ENCODE peak calls at places on chromosomes 6 and 20, in four cellular contexts. H, E, D and V are unnamed samples.

GRCh38 chr6:110067837-110068591 is 89.9 kb downstream of the GPR6 start:
- DNase-seq in E (no peak), H (no peak), D (no peak), V (no peak)

GRCh38 chr6:145428656-145429173 is 306.6 kb downstream of the EPM2A start:
- DNase-seq in E (no peak), H (no peak), D (no peak), V (no peak)

GRCh38 chr6:33610057-33610456 is 11.1 kb upstream of the ITPR3 start:
- DNase-seq in D (no peak), H (no peak), E (no peak), V (no peak)

GRCh38 chr20:37411408-37412306 is 65.7 kb downstream of the SRC start:
- DNase-seq in H (no peak), E (no peak), D (no peak), V (no peak)

GRCh38 chr20:52896348-52896747 is 75.8 kb upstream of the TSHZ2 start:
- DNase-seq in D (no peak), H (no peak), E (no peak), V (no peak)

GRCh38 chr20:37902504-37903313 is at the start of gene VSTM2L:
- DNase-seq in D (peak), H (no peak), E (peak), V (no peak)

GRCh38 chr6:143449731-143450452 is 603 bp downstream of the ADAT2 start:
- DNase-seq in E (peak), D (no peak), H (no peak), V (no peak)

GRCh38 chr20:16350465-16350864 is 222.8 kb downstream of the KIF16B start:
- DNase-seq in D (no peak), H (no peak), E (no peak), V (no peak)

GRCh38 chr20:21388566-21388965 is 8.8 kb downstream of the NKX2-4 start:
- DNase-seq in H (no peak), E (no peak), D (no peak), V (no peak)

GRCh38 chr6:78744144-78744543 is 123.2 kb upstream of the IRAK1BP1 start:
- DNase-seq in D (no peak), E (no peak), H (no peak), V (no peak)

GRCh38 chr6:26053929-26054658 is 33.1 kb upstream of the HFE start:
- DNase-seq in D (no peak), E (peak), H (no peak), V (no peak)

GRCh38 chr6:88422831-88423230 is 256.7 kb upstream of the CNR1 start:
- DNase-seq in E (peak), D (no peak), H (no peak), V (no peak)

GRCh38 chr6:32664827-32665362 is 1.6 kb downstream of the HLA-DQB1 start:
- DNase-seq in H (no peak), D (peak), E (peak), V (no peak)

GRCh38 chr6:12522347-12522746 is 194.2 kb upstream of the PHACTR1 start:
- DNase-seq in E (no peak), H (no peak), D (no peak), V (no peak)

GRCh38 chr6:156949376-156949775 is 172.2 kb downstream of the ARID1B start:
- DNase-seq in E (no peak), H (no peak), D (no peak), V (no peak)

GRCh38 chr6:134896881-134897280 is 53.0 kb downstream of the ALDH8A1 start:
- DNase-seq in D (no peak), E (no peak), H (no peak), V (no peak)

GRCh38 chr20:25059866-25060465 is 2.0 kb upstream of the ACSS1 start:
- DNase-seq in D (peak), E (no peak), H (no peak), V (no peak)

GRCh38 chr6:43803783-43804549 is 34.0 kb downstream of the VEGFA start:
- DNase-seq in D (no peak), E (peak), H (no peak), V (no peak)

GRCh38 chr20:51828762-51829161 is 26.4 kb upstream of the SALL4 start:
- DNase-seq in E (no peak), D (no peak), H (no peak), V (no peak)

GRCh38 chr6:83609248-83609647 is 96.9 kb downstream of the PRSS35 start:
- DNase-seq in E (no peak), H (no peak), D (no peak), V (no peak)

GRCh38 chr6:156348376-156348775 is 428.8 kb upstream of the ARID1B start:
- DNase-seq in H (no peak), E (no peak), D (no peak), V (peak)

GRCh38 chr20:36773548-36774242 is at the start of gene DSN1:
- DNase-seq in E (peak), D (peak), H (peak), V (peak)

GRCh38 chr20:20493701-20494100 is 125.8 kb downstream of the INSM1 start:
- DNase-seq in E (no peak), H (no peak), D (no peak), V (no peak)

GRCh38 chr6:39279539-39279938 is 34.7 kb downstream of the KCNK17 start:
- DNase-seq in E (no peak), H (no peak), D (peak), V (no peak)
- TF ChIP-seq POLR2A in E (no peak), H (no peak), D (no peak), V (no peak)

GRCh38 chr6:164693934-164694333 is 615.5 kb downstream of the C6orf118 start:
- DNase-seq in H (no peak), E (no peak), D (no peak), V (peak)
- H3K4me3 ChIP-seq in H (no peak), E (no peak), D (no peak), V (no peak)

DNA sequence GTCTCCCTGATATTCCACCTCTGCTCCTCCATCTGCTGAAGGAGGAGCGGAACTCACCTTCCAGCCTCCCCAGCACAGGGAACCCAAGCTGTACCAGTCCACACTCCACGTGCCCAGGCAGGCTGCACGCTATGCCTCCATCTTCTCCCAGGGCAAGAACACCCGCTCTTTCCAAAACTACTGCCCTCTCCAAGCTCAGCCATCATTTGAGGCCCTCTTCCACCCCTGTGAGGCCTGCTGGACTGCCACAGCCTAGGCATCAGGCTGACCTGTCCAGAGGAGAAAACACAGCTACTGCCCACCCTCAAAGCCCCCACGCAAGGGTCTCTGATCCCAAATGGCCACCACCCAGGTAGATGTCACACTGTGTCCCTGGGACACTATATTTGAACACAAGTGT is 99.9 kb downstream of the PRND start:
- DNase-seq in H (no peak), E (no peak), D (no peak), V (no peak)
- H3K27ac ChIP-seq in H (no peak), E (no peak), D (peak), V (no peak)

GRCh38 chr20:34820805-34821578 is 4.5 kb downstream of the NCOA6 start:
- DNase-seq in D (no peak), H (no peak), E (no peak), V (no peak)

GRCh38 chr20:34829191-34829590 is 3.7 kb upstream of the NCOA6 start:
- DNase-seq in D (no peak), H (no peak), E (peak), V (no peak)

GRCh38 chr20:34824861-34825529 is 456 bp downstream of the NCOA6 start:
- DNase-seq in E (peak), H (peak), D (peak), V (peak)

GRCh38 chr20:34825530-34826362 is at the start of gene NCOA6:
- DNase-seq in D (peak), H (peak), E (peak), V (peak)

GRCh38 chr20:34824026-34824860 is 1.2 kb downstream of the NCOA6 start:
- DNase-seq in H (peak), E (peak), D (peak), V (peak)
- TF ChIP-seq POLR2A in H (no peak), E (peak), D (peak), V (no peak)

GRCh38 chr6:154550778-154551177 is 40.3 kb upstream of the CNKSR3 start:
- DNase-seq in D (no peak), E (no peak), H (no peak), V (no peak)
- H3K4me3 ChIP-seq in D (no peak), E (no peak), H (no peak), V (no peak)

GRCh38 chr6:35736982-35737412 is at the start of gene ARMC12:
- DNase-seq in E (no peak), D (no peak), H (no peak), V (no peak)
- H3K27ac ChIP-seq in E (no peak), D (no peak), H (no peak), V (peak)

GRCh38 chr20:43681991-43682410 is 15.1 kb downstream of the MYBL2 start:
- DNase-seq in D (no peak), E (no peak), H (no peak), V (no peak)
- TF ChIP-seq POLR2A in D (no peak), E (no peak), H (no peak), V (no peak)

GRCh38 chr6:125745281-125746018 is 4.0 kb upstream of the HEY2 start:
- DNase-seq in D (no peak), H (no peak), E (no peak), V (no peak)
- H3K4me3 ChIP-seq in D (no peak), H (no peak), E (no peak), V (no peak)

DNA sequence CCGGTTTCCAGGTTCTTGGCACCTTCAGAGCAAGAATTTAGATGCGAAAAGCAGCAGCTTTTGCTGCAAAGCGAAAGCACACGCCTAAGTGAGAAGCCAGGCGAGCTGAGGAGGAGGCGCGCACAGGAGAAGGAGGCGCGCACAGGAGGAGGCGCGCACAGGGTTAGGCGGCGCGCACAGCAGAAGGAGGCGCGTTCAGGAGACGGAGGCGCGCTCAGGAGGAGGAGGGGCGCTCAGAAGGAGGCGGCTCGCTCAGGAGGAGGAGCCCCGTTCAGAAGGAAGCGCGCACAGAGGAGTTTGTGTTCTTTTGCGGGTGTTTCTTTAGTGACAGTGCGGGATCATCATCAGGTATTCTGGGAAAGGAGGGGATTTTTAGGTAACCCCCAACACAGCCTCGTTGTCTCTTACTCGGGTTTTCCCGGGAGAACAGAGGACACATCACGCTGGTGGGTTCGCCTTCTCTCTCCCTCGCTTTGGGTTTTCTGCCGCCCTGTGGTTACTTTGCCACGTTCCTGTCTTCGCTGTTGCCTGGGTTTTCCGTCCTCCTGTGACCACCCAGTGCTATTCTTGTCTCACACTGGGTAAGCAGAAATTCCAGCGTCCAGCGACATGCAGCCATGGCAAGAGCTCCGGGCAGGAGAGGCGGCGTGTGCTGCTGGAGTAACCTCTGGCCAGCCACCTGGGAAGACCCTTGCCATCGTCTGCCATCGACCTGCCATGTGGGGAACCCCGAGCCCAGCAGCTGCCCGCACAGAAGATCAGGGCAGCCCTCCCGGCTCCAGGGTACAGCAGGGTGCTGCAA is 47.0 kb downstream of the WDR27 start:
- DNase-seq in H (peak), E (no peak), D (peak), V (peak)
- H3K27ac ChIP-seq in H (no peak), E (no peak), D (peak), V (peak)

GRCh38 chr6:85298553-85298952 is 151.3 kb upstream of the NT5E start:
- DNase-seq in H (no peak), E (no peak), D (no peak), V (no peak)
- TF ChIP-seq POLR2A in H (no peak), E (no peak), D (no peak), V (no peak)